ENCODE peak calls at places on chromosomes 5 and 9, in ten cellular contexts. B is activated naive CD4-positive, alpha-beta T cell treated with anti-CD3 and anti-CD28 coated beads for 36 hours; K is RWPE1; Z is NAMALWA; A is ureter; S is uterus; Y is HTR-8/SVneo; F is KG1; X is brain microvascular endothelial cell; E is NCI-H2029. I is an unnamed sample.

GRCh38 chr5:128597151-128597550 is 59.1 kb upstream of the FBN2 start:
- DNase-seq in B (no peak), K (no peak), Z (no peak), A (no peak), S (no peak), Y (no peak), F (no peak), X (no peak), E (no peak), I (no peak)

GRCh38 chr5:132245593-132245992 is 11.9 kb upstream of the PDLIM4 start:
- DNase-seq in B (no peak), K (no peak), Z (no peak), A (no peak), S (no peak), Y (no peak), F (no peak), X (no peak), E (no peak), I (no peak)

GRCh38 chr5:73152411-73153388 is 20.3 kb upstream of the TMEM174 start:
- DNase-seq in B (no peak), K (no peak), Z (no peak), A (no peak), S (no peak), Y (no peak), F (no peak), X (no peak), E (no peak), I (no peak)

GRCh38 chr5:148469446-148470062 is 85.8 kb downstream of the FBXO38 start:
- DNase-seq in B (no peak), K (no peak), Z (no peak), A (peak), S (no peak), Y (no peak), F (no peak), X (peak), E (peak), I (no peak)

GRCh38 chr9:117088140-117088539 is 326.7 kb downstream of the ASTN2 start:
- DNase-seq in B (no peak), K (no peak), Z (no peak), A (no peak), S (no peak), Y (no peak), F (no peak), X (no peak), E (no peak), I (no peak)

GRCh38 chr5:102760815-102761214 is 5.7 kb downstream of the PAM start:
- DNase-seq in B (no peak), K (no peak), Z (no peak), A (no peak), S (no peak), Y (no peak), F (no peak), X (no peak), E (peak), I (no peak)

GRCh38 chr5:79785983-79786382 is 96.3 kb downstream of the CMYA5 start:
- DNase-seq in B (no peak), K (no peak), Z (no peak), A (no peak), S (no peak), Y (no peak), F (no peak), X (no peak), E (no peak), I (no peak)

GRCh38 chr9:137127301-137128157 is 11.4 kb upstream of the GRIN1 start:
- DNase-seq in B (peak), K (no peak), Z (peak), A (no peak), S (no peak), Y (no peak), F (peak), X (no peak), E (no peak), I (peak)

GRCh38 chr5:44842491-44843282 is 33.9 kb downstream of the MRPS30 start:
- DNase-seq in B (no peak), K (no peak), Z (no peak), A (no peak), S (no peak), Y (no peak), F (no peak), X (no peak), E (no peak), I (no peak)

GRCh38 chr5:96836817-96837216 is 29.1 kb upstream of the ERAP1 start:
- DNase-seq in B (no peak), K (no peak), Z (no peak), A (no peak), S (no peak), Y (no peak), F (no peak), X (no peak), E (no peak), I (no peak)

GRCh38 chr9:101226161-101226560 is 158.6 kb downstream of the BAAT start:
- DNase-seq in B (no peak), K (no peak), Z (no peak), A (no peak), S (no peak), Y (no peak), F (no peak), X (no peak), E (no peak), I (no peak)

GRCh38 chr5:34586117-34586885 is 69.8 kb upstream of the RAI14 start:
- DNase-seq in B (no peak), K (peak), Z (no peak), A (no peak), S (no peak), Y (peak), F (no peak), X (peak), E (no peak), I (no peak)

GRCh38 chr5:168366124-168366523 is 74.7 kb downstream of the WWC1 start:
- DNase-seq in B (no peak), K (peak), Z (no peak), A (no peak), S (no peak), Y (peak), F (no peak), X (peak), E (no peak), I (no peak)

GRCh38 chr5:53288511-53288910 is 179.0 kb upstream of the MOCS2 start:
- DNase-seq in B (no peak), K (peak), Z (no peak), A (no peak), S (no peak), Y (no peak), F (no peak), X (no peak), E (no peak), I (no peak)

GRCh38 chr9:9912459-9912858 is 700.3 kb downstream of the PTPRD start:
- DNase-seq in B (no peak), K (peak), Z (peak), A (no peak), S (no peak), Y (no peak), F (peak), X (peak), E (no peak), I (no peak)